ENCODE peak calls at places on chromosomes 7 and 10, in ten cellular contexts. P is HCT116, E is AG04449, Y is body of pancreas, R is kidney, S is breast epithelium, H is pancreas, G is GM12865, F is Panc1, Q is endothelial cell of umbilical vein. A is an unnamed sample.

GRCh38 chr7:147193476-147193875 is 1076.9 kb downstream of the CNTNAP2 start:
- DNase-seq in P (no peak), E (no peak), Y (no peak), R (no peak), S (no peak), H (no peak), G (no peak), F (no peak), Q (no peak), A (no peak)

GRCh38 chr10:79984851-79985250 is 35.9 kb upstream of the SFTPD start:
- DNase-seq in P (peak; percentile 48), E (no peak), Y (no peak), R (no peak), S (peak; percentile 22), H (no peak), G (peak; percentile 6), F (no peak), Q (no peak), A (no peak)

GRCh38 chr10:130691787-130692186 is 555.6 kb downstream of the GLRX3 start:
- DNase-seq in P (no peak), E (no peak), Y (no peak), R (no peak), S (no peak), H (no peak), G (no peak), F (no peak), Q (no peak), A (no peak)

GRCh38 chr10:78997635-78998618 is 70.8 kb upstream of the ZMIZ1 start:
- DNase-seq in P (no peak), E (no peak), Y (no peak), R (no peak), S (no peak), H (no peak), G (no peak), F (no peak), Q (no peak), A (no peak)

GRCh38 chr7:147803625-147804024 is 786.9 kb upstream of the C7orf33 start:
- DNase-seq in P (no peak), E (no peak), Y (no peak), R (no peak), S (no peak), H (no peak), G (no peak), F (no peak), Q (no peak), A (no peak)

GRCh38 chr7:158270856-158271413 is 316.7 kb downstream of the PTPRN2 start:
- DNase-seq in P (no peak), E (no peak), Y (peak; percentile 8), R (peak; percentile 75), S (no peak), H (peak; percentile 30), G (no peak), F (no peak), Q (no peak), A (no peak)

GRCh38 chr10:97263971-97264370 is 28.5 kb downstream of the ARHGAP19 start:
- DNase-seq in P (no peak), E (no peak), Y (no peak), R (no peak), S (no peak), H (no peak), G (no peak), F (no peak), Q (no peak), A (no peak)

GRCh38 chr7:88243345-88243909 is 23.6 kb upstream of the SRI start:
- DNase-seq in P (peak; percentile 60), E (no peak), Y (no peak), R (no peak), S (no peak), H (no peak), G (peak; percentile 26), F (peak; percentile 48), Q (peak; percentile 75), A (no peak)

GRCh38 chr7:83301416-83301815 is 138.7 kb upstream of the PCLO start:
- DNase-seq in P (no peak), E (no peak), Y (no peak), R (no peak), S (no peak), H (no peak), G (no peak), F (no peak), Q (peak; percentile 90), A (no peak)

GRCh38 chr10:89206402-89207180 is 526 bp downstream of the CH25H start:
- DNase-seq in P (no peak), E (no peak), Y (peak; percentile 26), R (peak; percentile 82), S (peak; percentile 23), H (peak; percentile 57), G (no peak), F (no peak), Q (no peak), A (no peak)

GRCh38 chr7:126228356-126229061 is 1024.2 kb downstream of the GRM8 start:
- DNase-seq in P (no peak), E (no peak), Y (no peak), R (no peak), S (no peak), H (no peak), G (no peak), F (no peak), Q (no peak), A (no peak)

GRCh38 chr10:73232887-73233286 is 14.2 kb downstream of the DNAJC9 start:
- DNase-seq in P (no peak), E (no peak), Y (no peak), R (no peak), S (no peak), H (no peak), G (no peak), F (no peak), Q (peak; percentile 6), A (no peak)

GRCh38 chr7:16989883-16990413 is 108.2 kb upstream of the AGR3 start:
- DNase-seq in P (peak; percentile 75), E (peak; percentile 37), Y (peak; percentile 81), R (no peak), S (peak; percentile 97), H (no peak), G (no peak), F (peak; percentile 69), Q (peak; percentile 93), A (peak; percentile 61)

GRCh38 chr7:155252958-155253501 is 44.6 kb upstream of the INSIG1 start:
- DNase-seq in P (no peak), E (no peak), Y (peak; percentile 74), R (no peak), S (no peak), H (peak; percentile 68), G (no peak), F (no peak), Q (no peak), A (no peak)
- H3K4me3 ChIP-seq in P (no peak overlapping the region), E (no peak overlapping the region), Y (no peak overlapping the region), R (no peak overlapping the region), S (no peak overlapping the region), H (no peak overlapping the region), G (no peak overlapping the region), F (no peak overlapping the region), Q (no peak overlapping the region), A (no peak overlapping the region)

GRCh38 chr7:102297487-102298218 is 11.0 kb downstream of the SH2B2 start:
- DNase-seq in P (no peak), E (no peak), Y (no peak), R (no peak), S (no peak), H (no peak), G (no peak), F (no peak), Q (no peak), A (no peak)

GRCh38 chr7:102296179-102296438 is 9.4 kb downstream of the SH2B2 start:
- DNase-seq in P (no peak), E (no peak), Y (no peak), R (no peak), S (no peak), H (no peak), G (no peak), F (no peak), Q (no peak), A (no peak)

GRCh38 chr7:102295346-102296178 is 8.9 kb downstream of the SH2B2 start:
- DNase-seq in P (no peak), E (no peak), Y (no peak), R (no peak), S (no peak), H (no peak), G (no peak), F (no peak), Q (no peak), A (no peak)

GRCh38 chr7:102294589-102294988 is 7.9 kb downstream of the SH2B2 start:
- DNase-seq in P (no peak), E (no peak), Y (no peak), R (no peak), S (no peak), H (no peak), G (no peak), F (no peak), Q (no peak), A (no peak)

GRCh38 chr7:102296514-102296913 is 9.8 kb downstream of the SH2B2 start:
- DNase-seq in P (no peak), E (no peak), Y (no peak), R (no peak), S (no peak), H (no peak), G (no peak), F (no peak), Q (no peak), A (no peak)
- TF ChIP-seq CTCF in P (no peak), E (no peak), Y (no peak), R (no peak), S (no peak), H (no peak), G (no peak), F (no peak), Q (no peak), A (no peak)

DNA sequence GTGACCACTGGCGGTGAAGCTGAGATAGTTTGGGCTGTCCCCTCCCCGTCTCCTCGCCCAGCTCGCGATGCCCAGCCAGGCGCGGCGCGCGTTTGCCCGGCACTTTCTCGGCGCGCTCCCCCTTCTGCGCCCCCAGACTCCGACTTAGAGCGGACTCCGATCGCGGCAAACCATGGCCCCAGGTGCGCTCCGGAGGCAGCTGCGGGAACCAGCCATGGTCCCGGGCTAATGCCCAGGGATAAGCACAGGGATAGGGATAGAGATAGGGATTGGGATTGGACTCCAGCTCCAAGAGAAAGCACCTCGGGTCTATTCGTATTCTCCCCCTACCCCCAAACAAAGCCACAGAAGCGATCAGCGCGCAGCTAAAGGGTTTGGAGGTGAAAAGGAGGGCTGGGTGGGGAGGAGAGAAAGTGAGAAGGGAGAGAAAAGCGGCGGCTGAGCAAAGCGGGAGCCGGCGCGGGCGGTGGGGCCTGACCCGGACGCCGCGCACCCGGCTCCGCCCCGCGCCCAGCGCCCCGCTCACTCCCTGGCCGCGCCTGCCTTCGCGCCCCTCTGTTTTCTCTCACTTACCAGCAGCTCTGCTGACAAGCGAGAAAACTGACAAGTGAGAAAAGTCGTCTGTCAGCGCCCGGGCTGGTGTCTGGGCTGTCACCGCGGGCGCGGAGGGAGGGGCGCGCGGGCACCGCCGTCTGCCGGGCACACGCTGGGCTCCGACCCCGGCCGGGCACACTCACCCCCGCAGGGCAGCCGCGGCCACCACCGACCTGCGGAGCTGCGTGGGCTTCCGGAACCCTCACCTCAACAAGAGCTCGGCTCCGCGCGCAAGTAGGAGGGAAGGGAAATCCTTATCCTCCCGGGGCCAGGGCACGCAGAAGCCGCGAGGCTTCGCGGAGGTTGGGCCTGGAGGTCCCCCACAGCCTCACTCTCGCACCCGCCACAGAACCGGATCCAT is at the start of gene PDE1C:
- DNase-seq in P (no peak), E (no peak), Y (peak; percentile 16), R (no peak), S (no peak), H (peak; percentile 63), G (no peak), F (no peak), Q (no peak), A (no peak)
- H3K4me3 ChIP-seq in P (no peak within 1 kb of the TSS), E (peak within 1 kb of the TSS; percentile 77), Y (peak within 1 kb of the TSS; percentile 35), R (peak within 1 kb of the TSS; percentile 37), S (peak within 1 kb of the TSS; percentile 74), H (peak within 1 kb of the TSS; percentile 31), G (no peak within 1 kb of the TSS), F (peak within 1 kb of the TSS; percentile 16), Q (peak within 1 kb of the TSS; percentile 42), A (peak within 1 kb of the TSS; percentile 41)

GRCh38 chr7:123208793-123209192 is 9.0 kb upstream of the SLC13A1 start:
- DNase-seq in P (peak; percentile 6), E (no peak), Y (peak; percentile 17), R (no peak), S (no peak), H (no peak), G (no peak), F (no peak), Q (peak; percentile 11), A (no peak)
- TF ChIP-seq CTCF in P (peak; percentile 55), E (no peak), Y (peak; percentile 39), R (peak; percentile 31), S (no peak), H (peak; percentile 13), G (peak; percentile 20), F (peak; percentile 26), Q (peak; percentile 29), A (no peak)